ENCODE peak calls at places on chromosomes 11 and 22, in seven cellular contexts. D is fibroblast of mammary gland; F is T-cell; B is kidney; K is skeletal muscle cell; Y is B cell; X is stimulated activated CD8-positive, alpha-beta memory T cell treated with anti-CD3 and anti-CD28 coated beads, Interleukin-15, amount 100 ng/mL, for 4 hours. R is an unnamed sample.

GRCh38 chr11:128841461-128842072 is 25.5 kb downstream of the KCNJ1 start:
- DNase-seq in D (no peak), F (no peak), B (no peak), K (no peak), Y (peak; percentile 72), X (no peak), R (no peak)

GRCh38 chr22:45771057-45771456 is 99.4 kb downstream of the ATXN10 start:
- DNase-seq in D (no peak), F (no peak), B (no peak), K (no peak), Y (no peak), X (no peak), R (no peak)

GRCh38 chr11:33716236-33716635 is 15.6 kb upstream of the C11orf91 start:
- DNase-seq in D (peak; percentile 63), F (no peak), B (no peak), K (no peak), Y (no peak), X (no peak), R (peak; percentile 86)

GRCh38 chr11:77081976-77082836 is 15.4 kb downstream of the CAPN5 start:
- DNase-seq in D (no peak), F (no peak), B (peak; percentile 43), K (no peak), Y (no peak), X (no peak), R (no peak)

GRCh38 chr11:57622263-57622662 is 24.8 kb downstream of the SERPING1 start:
- DNase-seq in D (no peak), F (no peak), B (no peak), K (no peak), Y (no peak), X (no peak), R (no peak)

GRCh38 chr11:46285594-46286033 is 8.2 kb downstream of the CREB3L1 start:
- DNase-seq in D (peak; percentile 88), F (no peak), B (peak; percentile 87), K (no peak), Y (no peak), X (no peak), R (no peak)

GRCh38 chr11:112172362-112172994 is 2.8 kb upstream of the BCO2 start:
- DNase-seq in D (peak; percentile 77), F (no peak), B (no peak), K (peak; percentile 1), Y (no peak), X (no peak), R (no peak)

GRCh38 chr11:134052395-134052987 is 16.4 kb upstream of the JAM3 start:
- DNase-seq in D (no peak), F (no peak), B (no peak), K (no peak), Y (no peak), X (no peak), R (no peak)

GRCh38 chr11:6828103-6828502 is 17.4 kb upstream of the OR10A5 start:
- DNase-seq in D (no peak), F (no peak), B (no peak), K (no peak), Y (no peak), X (no peak), R (no peak)

GRCh38 chr22:48955351-48956311 is 872.0 kb downstream of the BRD1 start:
- DNase-seq in D (no peak), F (no peak), B (no peak), K (no peak), Y (no peak), X (no peak), R (no peak)

GRCh38 chr11:73204711-73205121 is 13.4 kb upstream of the P2RY2 start:
- DNase-seq in D (no peak), F (no peak), B (peak; percentile 74), K (no peak), Y (no peak), X (no peak), R (no peak)